ENCODE peak calls at places on chromosomes 12 and 14, in nine cellular contexts. J, E, V, N, X, M, S, W and Q are unnamed samples.

GRCh38 chr12:108950991-108951739 is 69.7 kb downstream of the SVOP start:
- DNase-seq in E (peak; percentile 43), N (peak; percentile 80), X (peak; percentile 42), S (no peak), M (peak; percentile 70), J (peak; percentile 84), W (peak; percentile 13), V (peak; percentile 63), Q (peak; percentile 80)

GRCh38 chr12:75481774-75482173 is 1.2 kb downstream of the GLIPR1 start:
- DNase-seq in X (no peak), J (no peak), N (no peak), W (no peak), S (no peak), V (no peak), M (peak; percentile 60), E (peak; percentile 78), Q (no peak)

GRCh38 chr14:56004807-56005579 is 113.2 kb upstream of the PELI2 start:
- DNase-seq in E (peak; percentile 91), J (peak; percentile 53), M (peak; percentile 94), S (no peak), W (peak; percentile 44), X (no peak), V (no peak), N (no peak), Q (peak; percentile 52)

GRCh38 chr12:57416039-57416996 is 14.5 kb downstream of the R3HDM2 start:
- DNase-seq in J (no peak), W (no peak), M (peak; percentile 17), N (no peak), V (no peak), E (peak; percentile 36), S (no peak), X (no peak), Q (no peak)

GRCh38 chr12:112627851-112628250 is 163.7 kb upstream of the RPH3A start:
- DNase-seq in M (no peak), S (no peak), W (no peak), X (no peak), E (no peak), V (no peak), J (no peak), N (no peak), Q (no peak)

GRCh38 chr14:105475916-105476845 is 1.6 kb downstream of the CRIP2 start:
- DNase-seq in J (peak; percentile 73), M (peak; percentile 65), E (peak; percentile 67), X (peak; percentile 59), W (no peak), V (peak; percentile 66), S (peak; percentile 49), N (no peak), Q (peak; percentile 72)

GRCh38 chr12:127723236-127723635 is 543.7 kb upstream of the TMEM132C start:
- DNase-seq in J (no peak), X (no peak), W (no peak), S (no peak), E (no peak), V (no peak), M (no peak), N (no peak), Q (no peak)

GRCh38 chr12:113860950-113861349 is 105.2 kb downstream of the RBM19 start:
- DNase-seq in E (peak; percentile 96), X (peak; percentile 76), N (no peak), V (no peak), J (no peak), S (no peak), W (peak; percentile 86), M (peak; percentile 97), Q (no peak)

GRCh38 chr14:81837304-81837703 is 303.7 kb upstream of the SEL1L start:
- DNase-seq in S (no peak), E (no peak), X (no peak), V (no peak), J (no peak), N (no peak), W (no peak), M (no peak), Q (no peak)

GRCh38 chr14:70716483-70716882 is 74.8 kb downstream of the TTC9 start:
- DNase-seq in E (no peak), M (no peak), J (no peak), W (no peak), N (no peak), S (no peak), V (no peak), X (no peak), Q (no peak)

GRCh38 chr14:54796961-54797360 is 105.7 kb downstream of the GCH1 start:
- DNase-seq in N (no peak), S (no peak), E (peak; percentile 80), M (peak; percentile 52), W (peak; percentile 21), X (peak; percentile 70), V (no peak), J (no peak), Q (no peak)

GRCh38 chr14:79111963-79112362 is 941.8 kb downstream of the NRXN3 start:
- DNase-seq in J (no peak), V (no peak), M (no peak), W (peak; percentile 2), S (no peak), E (peak; percentile 60), X (no peak), N (no peak), Q (no peak)

GRCh38 chr12:84502907-84503787 is 409.5 kb downstream of the SLC6A15 start:
- DNase-seq in J (peak; percentile 30), E (peak; percentile 39), N (no peak), X (peak; percentile 27), M (peak; percentile 75), W (peak; percentile 55), V (no peak), S (no peak), Q (no peak)

GRCh38 chr12:52233462-52234141 is 559 bp downstream of the KRT7 start:
- DNase-seq in V (no peak), N (peak; percentile 61), E (no peak), X (peak; percentile 30), J (no peak), M (no peak), S (no peak), W (no peak), Q (no peak)

GRCh38 chr12:67981236-67982164 is 7.7 kb upstream of the IFNG-AS1 start:
- DNase-seq in E (peak; percentile 96), N (no peak), X (peak; percentile 62), M (peak; percentile 70), V (no peak), J (no peak), W (peak; percentile 41), S (no peak), Q (no peak)

DNA sequence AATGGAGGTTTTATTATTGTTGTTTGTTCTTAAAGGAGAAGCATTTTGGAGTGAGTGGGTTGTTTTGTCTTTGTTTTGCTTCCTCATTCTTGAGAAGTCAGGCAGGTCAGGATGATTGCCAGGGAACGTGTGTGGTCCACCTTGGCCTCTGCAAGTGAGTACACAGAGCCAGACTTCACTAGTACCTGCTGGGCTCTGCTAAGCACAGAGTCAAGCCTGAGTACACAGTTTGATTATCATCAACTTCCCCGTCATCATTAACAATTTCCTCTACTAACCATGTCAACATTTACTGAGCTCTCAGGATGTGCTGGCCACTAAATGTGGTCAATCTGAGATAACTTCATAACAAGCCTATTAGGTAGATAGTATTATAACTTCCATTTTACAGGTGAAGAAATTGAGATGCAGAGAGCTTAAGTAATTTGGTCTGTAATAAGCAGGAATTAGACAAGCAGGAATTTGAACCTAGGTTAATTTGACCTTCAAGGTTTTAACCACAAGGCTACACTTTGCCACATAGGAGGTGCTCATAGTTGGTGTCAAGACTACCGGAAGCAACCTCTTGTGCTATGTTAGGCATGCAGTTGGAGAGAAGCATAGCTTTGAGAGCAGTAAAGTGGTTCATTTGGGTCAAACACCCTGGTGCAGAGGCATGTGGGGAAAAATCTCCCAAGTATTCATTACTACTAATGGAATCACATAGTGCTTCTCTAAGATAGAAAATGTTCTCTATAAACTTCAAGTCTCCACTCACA is 178.3 kb downstream of the NUAK1 start:
- DNase-seq in S (no peak), N (no peak), J (no peak), W (no peak), V (no peak), M (no peak), E (peak; percentile 88), X (no peak), Q (peak; percentile 64)
- H3K27ac ChIP-seq in S (no peak overlapping the region), N (no peak overlapping the region), J (no peak overlapping the region), W (no peak overlapping the region), V (no peak overlapping the region), M (peak overlapping the region; percentile 53), E (no peak overlapping the region), X (no peak overlapping the region), Q (no peak overlapping the region)

GRCh38 chr14:68418192-68419118 is 374.4 kb downstream of the ZFP36L1 start:
- DNase-seq in W (no peak), V (no peak), E (no peak), S (no peak), J (no peak), M (no peak), N (no peak), X (no peak), Q (no peak)
- H3K27ac ChIP-seq in W (no peak overlapping the region), V (no peak overlapping the region), E (no peak overlapping the region), S (no peak overlapping the region), J (no peak overlapping the region), M (no peak overlapping the region), N (no peak overlapping the region), X (no peak overlapping the region), Q (no peak overlapping the region)

GRCh38 chr12:50065726-50066310 is 8.4 kb downstream of the ASIC1 start:
- DNase-seq in M (no peak), N (no peak), W (no peak), S (no peak), E (no peak), J (no peak), V (no peak), X (no peak), Q (no peak)
- H3K27ac ChIP-seq in M (no peak overlapping the region), N (no peak overlapping the region), W (no peak overlapping the region), S (no peak overlapping the region), E (peak overlapping the region; percentile 25), J (no peak overlapping the region), V (no peak overlapping the region), X (no peak overlapping the region), Q (no peak overlapping the region)

GRCh38 chr12:123238330-123238682 is 5.1 kb downstream of the MTRFR start:
- DNase-seq in X (no peak), N (no peak), V (no peak), M (no peak), S (no peak), E (no peak), J (no peak), W (no peak), Q (no peak)
- H3K27ac ChIP-seq in X (no peak overlapping the region), N (peak overlapping the region; percentile 60), V (no peak overlapping the region), M (no peak overlapping the region), S (no peak overlapping the region), E (no peak overlapping the region), J (no peak overlapping the region), W (no peak overlapping the region), Q (no peak overlapping the region)

DNA sequence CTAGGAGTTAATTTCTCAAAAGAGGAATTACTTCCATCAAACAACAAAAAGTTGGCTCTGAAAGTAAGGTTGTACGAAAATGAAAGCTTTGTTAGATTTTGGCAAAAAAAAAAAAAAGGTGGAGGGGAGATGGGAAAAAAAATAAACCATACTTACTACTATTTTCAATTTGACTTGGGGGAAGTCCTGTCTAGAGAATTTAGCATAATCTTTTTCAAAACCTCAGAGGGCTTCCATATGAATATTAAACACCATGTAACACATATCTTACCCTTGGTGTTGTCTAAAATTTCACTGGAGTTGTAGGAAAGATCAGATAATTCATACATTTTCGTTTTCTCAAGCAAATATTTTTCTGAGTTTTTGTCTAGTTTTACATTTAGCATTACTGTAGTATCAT is 17.5 kb downstream of the GRIP1 start:
- DNase-seq in V (no peak), M (no peak), S (no peak), E (no peak), N (no peak), X (no peak), W (no peak), J (no peak), Q (no peak)
- H3K27ac ChIP-seq in V (no peak overlapping the region), M (no peak overlapping the region), S (no peak overlapping the region), E (no peak overlapping the region), N (no peak overlapping the region), X (no peak overlapping the region), W (no peak overlapping the region), J (no peak overlapping the region), Q (no peak overlapping the region)

GRCh38 chr14:32468955-32469354 is 139.9 kb downstream of the AKAP6 start:
- DNase-seq in X (peak; percentile 74), M (peak; percentile 81), N (no peak), E (peak; percentile 76), V (no peak), S (no peak), J (no peak), W (no peak), Q (no peak)
- H3K27ac ChIP-seq in X (no peak overlapping the region), M (peak overlapping the region; percentile 64), N (no peak overlapping the region), E (no peak overlapping the region), V (peak overlapping the region; percentile 44), S (peak overlapping the region; percentile 88), J (no peak overlapping the region), W (peak overlapping the region; percentile 40), Q (no peak overlapping the region)